ENCODE peak calls at places on chromosomes 13 and 19, in nine cellular contexts. Y is lower leg skin, S is uterus, Q is fibroblast of lung, N is AG04450, A is esophagus squamous epithelium, I is AG09309, J is brain microvascular endothelial cell, K is HepG2. Z is an unnamed sample.

GRCh38 chr19:50722248-50723013 is 733 bp upstream of the CLEC11A start:
- DNase-seq in S (no peak), A (no peak), Q (no peak), J (no peak), Y (no peak), K (no peak), N (no peak), I (no peak), Z (no peak)

GRCh38 chr19:56477429-56478338 is 539 bp upstream of the ZNF667 start:
- DNase-seq in Q (peak), N (peak), A (no peak), K (no peak), I (peak), S (peak), Y (peak), J (peak), Z (peak)

GRCh38 chr19:43780706-43781525 is at the start of gene KCNN4:
- DNase-seq in Q (peak), S (no peak), J (peak), A (peak), K (no peak), I (peak), Y (no peak), N (no peak), Z (peak)

GRCh38 chr13:99990045-99990977 is 8.7 kb downstream of the ZIC2 start:
- DNase-seq in I (no peak), A (no peak), S (no peak), Y (no peak), J (no peak), N (no peak), K (no peak), Q (no peak), Z (no peak)

GRCh38 chr19:56868446-56868845 is 27.9 kb upstream of the PEG3 start:
- DNase-seq in K (no peak), Q (no peak), Y (no peak), A (no peak), I (no peak), N (no peak), S (no peak), J (no peak), Z (no peak)

GRCh38 chr19:50272263-50272897 is 56.8 kb downstream of the KCNC3 start:
- DNase-seq in S (no peak), A (no peak), I (no peak), K (no peak), Q (no peak), N (no peak), Y (no peak), J (no peak), Z (no peak)

GRCh38 chr19:4034048-4035017 is 26.8 kb downstream of the PIAS4 start:
- DNase-seq in I (no peak), N (no peak), A (no peak), J (no peak), Y (no peak), Q (no peak), K (no peak), S (no peak), Z (no peak)

GRCh38 chr13:113565526-113566226 is 18.9 kb upstream of the TFDP1 start:
- DNase-seq in A (no peak), J (no peak), Y (no peak), Q (no peak), S (no peak), I (no peak), K (no peak), N (no peak), Z (no peak)

GRCh38 chr13:24858953-24859352 is 95.0 kb downstream of the RNF17 start:
- DNase-seq in Q (no peak), K (no peak), Y (no peak), A (no peak), I (no peak), J (no peak), N (no peak), S (no peak), Z (no peak)

GRCh38 chr13:30866692-30867669 is 39.1 kb upstream of the MEDAG start:
- DNase-seq in N (no peak), J (no peak), I (no peak), Q (no peak), K (no peak), Y (no peak), S (no peak), A (no peak), Z (no peak)

GRCh38 chr19:4224470-4224869 is 4.9 kb upstream of the EBI3 start:
- DNase-seq in Q (no peak), A (no peak), N (no peak), I (no peak), J (no peak), Y (no peak), K (no peak), S (no peak), Z (no peak)

GRCh38 chr13:20489185-20489820 is 36.4 kb downstream of the CRYL1 start:
- DNase-seq in J (peak), I (no peak), Q (no peak), K (no peak), Y (peak), N (no peak), A (no peak), S (peak), Z (no peak)

GRCh38 chr19:57633832-57634131 is 814 bp downstream of the ZNF211 start:
- DNase-seq in N (no peak), S (no peak), I (no peak), K (no peak), Y (no peak), Q (no peak), A (no peak), J (no peak), Z (no peak)

GRCh38 chr13:84649853-84650252 is 767.6 kb upstream of the SLITRK1 start:
- DNase-seq in A (no peak), N (no peak), Q (peak), I (no peak), K (no peak), Y (no peak), J (no peak), S (no peak), Z (peak)

GRCh38 chr19:15180451-15181390 is 20.1 kb downstream of the NOTCH3 start:
- DNase-seq in Y (no peak), K (peak), N (no peak), A (no peak), Q (no peak), J (no peak), I (no peak), S (no peak), Z (no peak)

GRCh38 chr13:31761951-31762350 is 22.6 kb downstream of the RXFP2 start:
- DNase-seq in J (peak), N (no peak), Y (no peak), A (no peak), Q (peak), K (no peak), I (no peak), S (no peak), Z (no peak)

GRCh38 chr13:66922444-66922843 is 307.7 kb downstream of the PCDH9 start:
- DNase-seq in I (no peak), A (no peak), Y (no peak), K (no peak), Q (no peak), S (no peak), N (no peak), J (no peak), Z (no peak)

GRCh38 chr13:66927562-66927961 is 302.6 kb downstream of the PCDH9 start:
- DNase-seq in S (no peak), K (no peak), N (no peak), J (no peak), Q (no peak), I (no peak), A (no peak), Y (no peak), Z (no peak)

GRCh38 chr13:66926200-66926850 is 303.8 kb downstream of the PCDH9 start:
- DNase-seq in Y (no peak), A (no peak), Q (peak), J (no peak), K (no peak), I (no peak), S (no peak), N (no peak), Z (no peak)

GRCh38 chr13:66926851-66927524 is 303.1 kb downstream of the PCDH9 start:
- DNase-seq in S (no peak), Y (no peak), A (no peak), I (no peak), Q (peak), N (no peak), K (no peak), J (peak), Z (no peak)
- TF ChIP-seq CTCF in S (no peak), Y (no peak), A (no peak), I (no peak), Q (no peak), N (no peak), K (no peak), J (no peak), Z (no peak)

GRCh38 chr19:1258161-1258492 is 9.7 kb downstream of the MIDN start:
- DNase-seq in N (no peak), A (no peak), K (no peak), S (no peak), Q (no peak), I (no peak), J (no peak), Y (no peak), Z (no peak)
- H3K4me3 ChIP-seq in N (no peak), A (no peak), K (no peak), S (no peak), Q (no peak), I (no peak), J (no peak), Y (no peak), Z (no peak)

DNA sequence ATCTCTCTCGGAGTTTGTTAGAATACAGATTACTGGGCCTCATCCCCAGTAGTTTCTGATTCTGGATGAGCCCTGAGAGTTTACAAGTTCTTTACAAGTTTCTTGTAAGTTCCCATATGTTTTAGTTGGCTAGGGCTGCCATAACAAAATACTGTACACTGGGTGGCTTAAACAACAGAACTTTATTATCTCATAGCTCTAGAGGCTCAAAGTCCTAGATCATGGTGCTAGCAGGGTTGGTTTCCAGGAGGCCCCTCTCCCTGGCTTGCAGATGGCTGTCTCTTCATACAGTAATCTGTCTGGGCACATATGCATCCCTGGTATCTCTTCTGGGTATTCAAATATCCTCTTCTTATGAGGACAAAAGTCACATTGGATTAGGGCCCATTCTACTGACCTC is 167.2 kb downstream of the KLF5 start:
- DNase-seq in K (no peak), J (no peak), A (no peak), S (no peak), Y (no peak), I (no peak), Q (no peak), N (no peak), Z (no peak)
- TF ChIP-seq CTCF in K (no peak), J (no peak), A (no peak), S (no peak), Y (no peak), I (no peak), Q (no peak), N (no peak), Z (no peak)

DNA sequence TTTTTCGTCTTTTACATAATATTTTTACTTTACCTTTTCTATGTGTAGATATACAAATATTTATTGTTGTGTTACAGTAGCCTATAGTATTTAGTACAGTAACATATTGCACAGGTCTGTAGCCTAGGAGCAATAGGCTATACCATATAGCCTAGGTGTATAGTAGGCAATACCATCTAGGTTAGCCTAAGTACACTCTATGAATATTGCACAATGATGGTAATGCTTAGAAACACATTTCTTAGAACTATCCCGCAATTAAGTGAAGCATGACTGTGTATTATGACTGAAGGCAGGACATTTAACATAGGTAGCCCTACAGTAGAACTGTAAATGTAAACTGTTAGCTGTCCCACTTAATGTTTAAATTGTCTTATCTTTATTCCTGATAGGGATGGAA is 964.3 kb downstream of the SLITRK1 start:
- DNase-seq in N (no peak), S (no peak), A (no peak), Q (no peak), Y (no peak), K (no peak), I (no peak), J (no peak), Z (no peak)
- H3K4me3 ChIP-seq in N (no peak), S (no peak), A (no peak), Q (no peak), Y (no peak), K (no peak), I (no peak), J (no peak), Z (no peak)

DNA sequence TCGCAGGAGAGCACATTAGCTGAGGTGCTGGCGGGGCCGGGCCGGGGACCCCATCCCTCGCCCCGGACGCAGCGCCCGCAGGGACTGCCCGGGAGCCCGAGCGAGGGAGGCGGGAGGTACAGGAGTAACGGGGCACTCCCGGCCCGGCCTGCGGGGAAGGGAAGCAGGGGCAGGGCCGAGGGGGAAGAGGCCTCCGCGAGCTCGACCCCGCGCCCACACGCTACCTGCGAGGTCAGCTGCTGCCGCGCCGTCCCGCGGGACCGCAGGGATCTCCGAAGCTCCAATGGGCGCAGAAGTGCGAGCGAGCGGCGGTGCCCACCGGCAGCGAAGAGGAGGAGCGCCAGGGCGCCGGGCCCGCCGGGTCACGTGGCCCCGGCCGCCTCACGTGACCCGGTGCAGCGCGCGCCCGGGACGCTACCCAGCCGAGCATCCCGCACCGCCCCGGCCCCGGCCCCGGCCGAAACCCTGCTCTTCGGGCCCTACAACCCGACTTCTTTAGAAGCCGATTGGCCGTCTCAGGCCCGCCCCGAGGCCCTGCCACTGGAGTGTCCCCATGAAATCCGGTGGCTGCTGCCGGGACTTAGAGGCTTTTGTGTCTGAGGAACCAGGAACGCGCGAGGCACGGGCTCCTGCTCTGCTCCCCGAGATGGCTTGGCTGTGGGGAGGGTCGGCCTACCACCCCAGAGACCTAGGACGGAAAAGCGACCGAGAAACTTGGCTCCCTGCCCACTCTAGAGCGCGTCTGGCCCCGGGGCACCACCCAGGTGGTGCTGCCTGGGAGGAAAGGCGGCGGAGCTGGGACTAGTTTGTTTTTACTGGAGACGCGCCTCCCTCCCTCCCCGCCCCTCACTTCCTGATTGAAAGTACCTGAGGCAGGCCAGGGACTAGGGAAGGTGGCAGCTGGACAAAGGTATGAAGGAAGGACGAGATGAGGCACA is at the start of gene RCBTB1:
- DNase-seq in I (no peak), J (peak), K (peak), Y (peak), Q (peak), N (no peak), A (no peak), S (peak), Z (peak)
- TF ChIP-seq CTCF in I (no peak), J (no peak), K (no peak), Y (no peak), Q (no peak), N (no peak), A (no peak), S (no peak), Z (no peak)

GRCh38 chr19:11597202-11598102 is at the start of gene ZNF627:
- DNase-seq in A (peak), K (peak), S (peak), N (peak), J (peak), Y (peak), Q (peak), I (peak), Z (peak)

GRCh38 chr19:11594084-11594483 is 3.2 kb upstream of the ZNF627 start:
- DNase-seq in J (no peak), S (no peak), K (no peak), A (no peak), N (no peak), Y (no peak), Q (no peak), I (no peak), Z (no peak)

GRCh38 chr19:11596156-11596555 is 1.1 kb upstream of the ZNF627 start:
- DNase-seq in Q (no peak), S (no peak), A (no peak), N (no peak), J (no peak), I (no peak), K (no peak), Y (no peak), Z (no peak)

GRCh38 chr19:11598103-11598483 is 810 bp downstream of the ZNF627 start:
- DNase-seq in Q (no peak), A (no peak), N (no peak), I (no peak), J (peak), S (no peak), K (no peak), Y (no peak), Z (peak)

GRCh38 chr19:11598746-11599145 is 1.5 kb downstream of the ZNF627 start:
- DNase-seq in K (no peak), N (no peak), Q (no peak), A (no peak), J (no peak), I (no peak), S (no peak), Y (no peak), Z (no peak)
- H3K4me3 ChIP-seq in K (peak), N (peak), Q (no peak), A (no peak), J (no peak), I (no peak), S (no peak), Y (no peak), Z (peak)

GRCh38 chr19:41321600-41322270 is 11.8 kb downstream of the CCDC97 start:
- DNase-seq in Q (peak), J (peak), S (peak), I (no peak), N (no peak), Y (peak), A (no peak), K (peak), Z (peak)
- TF ChIP-seq CTCF in Q (peak), J (peak), S (peak), I (peak), N (peak), Y (peak), A (peak), K (peak), Z (peak)

DNA sequence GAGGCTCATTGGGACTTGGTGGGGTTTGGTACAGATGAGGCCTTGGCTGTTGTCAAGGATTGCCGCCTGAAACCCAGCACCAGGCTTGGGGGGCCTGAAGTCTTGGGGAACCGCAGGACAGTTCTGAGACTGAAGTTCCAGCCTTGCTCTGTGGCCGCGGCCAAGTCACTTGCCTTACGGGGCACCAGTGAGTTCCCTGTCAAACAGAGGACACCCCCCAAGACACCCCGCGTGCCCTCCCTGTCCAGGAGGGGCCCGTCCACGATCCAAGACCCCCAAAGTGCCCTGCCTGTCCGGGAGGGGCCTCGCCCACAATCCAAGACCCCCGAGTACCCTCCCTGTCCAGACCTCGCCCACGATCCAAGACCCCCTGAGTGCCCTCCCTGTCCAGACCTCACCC is 2.5 kb downstream of the CDC34 start:
- DNase-seq in K (no peak), I (no peak), S (no peak), A (no peak), J (no peak), Q (no peak), Y (no peak), N (no peak), Z (no peak)
- H3K4me3 ChIP-seq in K (peak), I (peak), S (no peak), A (no peak), J (no peak), Q (no peak), Y (no peak), N (peak), Z (peak)